ENCODE peak calls at places on chromosome 13, in eight cellular contexts. D is cardiac fibroblast, O is G401, T is HuH-7.5, R is colonic mucosa, E is AG09319, L is A549, F is progenitor cell of endocrine pancreas. C is an unnamed sample.

GRCh38 chr13:98226520-98226919 is 49.5 kb upstream of the RNF113B start:
- DNase-seq in D (no peak), O (no peak), T (no peak), R (no peak), E (no peak), L (no peak), F (no peak), C (no peak)

GRCh38 chr13:50685491-50685890 is 158.0 kb downstream of the DLEU7 start:
- DNase-seq in D (peak; percentile 54), O (peak; percentile 68), T (no peak), R (peak; percentile 50), E (no peak), L (no peak), F (no peak), C (no peak)

GRCh38 chr13:112832811-112833210 is 136.2 kb upstream of the MCF2L start:
- DNase-seq in D (no peak), O (no peak), T (no peak), R (no peak), E (no peak), L (no peak), F (no peak), C (no peak)

GRCh38 chr13:30846844-30847243 is 59.2 kb upstream of the MEDAG start:
- DNase-seq in D (peak; percentile 21), O (no peak), T (no peak), R (no peak), E (no peak), L (no peak), F (no peak), C (no peak)

GRCh38 chr13:48859168-48860105 is 116.3 kb upstream of the FNDC3A start:
- DNase-seq in D (no peak), O (no peak), T (no peak), R (peak; percentile 57), E (no peak), L (no peak), F (no peak), C (no peak)

GRCh38 chr13:52345048-52345447 is 60.9 kb downstream of the THSD1 start:
- DNase-seq in D (peak; percentile 65), O (no peak), T (no peak), R (no peak), E (no peak), L (no peak), F (no peak), C (no peak)

GRCh38 chr13:110103026-110103425 is 203.9 kb downstream of the COL4A1 start:
- DNase-seq in D (no peak), O (no peak), T (no peak), R (no peak), E (no peak), L (no peak), F (no peak), C (no peak)

GRCh38 chr13:50936681-50937080 is 27.1 kb downstream of the RNASEH2B start:
- DNase-seq in D (peak; percentile 61), O (no peak), T (no peak), R (no peak), E (no peak), L (no peak), F (no peak), C (no peak)

GRCh38 chr13:113397606-113398425 is 33.9 kb upstream of the GRTP1 start:
- DNase-seq in D (no peak), O (peak; percentile 61), T (no peak), R (no peak), E (no peak), L (no peak), F (peak; percentile 40), C (no peak)

GRCh38 chr13:76707360-76707759 is 178.8 kb downstream of the KCTD12 start:
- DNase-seq in D (peak; percentile 79), O (no peak), T (no peak), R (no peak), E (no peak), L (no peak), F (no peak), C (no peak)

GRCh38 chr13:88745013-88745412 is 1073.8 kb downstream of the SLITRK5 start:
- DNase-seq in D (no peak), O (no peak), T (no peak), R (no peak), E (no peak), L (no peak), F (no peak), C (no peak)

GRCh38 chr13:26772531-26772930 is 11.9 kb upstream of the GPR12 start:
- DNase-seq in D (no peak), O (no peak), T (no peak), R (no peak), E (no peak), L (no peak), F (no peak), C (no peak)

GRCh38 chr13:102571075-102571474 is 25.7 kb upstream of the TPP2 start:
- DNase-seq in D (no peak), O (no peak), T (no peak), R (no peak), E (no peak), L (no peak), F (no peak), C (no peak)

GRCh38 chr13:92886535-92887098 is 340.0 kb upstream of the GPC6 start:
- DNase-seq in D (no peak), O (no peak), T (no peak), R (no peak), E (no peak), L (no peak), F (no peak), C (no peak)

C was measured in mesothelial cell of epicardium.